ENCODE peak calls at places on chromosomes 16 and 17, in five cellular contexts. C is neural progenitor cell, T is fibroblast of lung, O is K562, F is keratinocyte. X is an unnamed sample.

GRCh38 chr17:46772879-46773620 is 45.4 kb downstream of the WNT3 start:
- DNase-seq in C (no peak), T (no peak), O (no peak), F (no peak), X (no peak)

GRCh38 chr17:33989357-33990148 is 265.5 kb upstream of the CCL2 start:
- DNase-seq in C (no peak), T (no peak), O (no peak), F (no peak), X (no peak)

GRCh38 chr16:68790130-68790761 is 53.1 kb upstream of the TANGO6 start:
- DNase-seq in C (peak; percentile 20), T (peak; percentile 72), O (no peak), F (no peak), X (peak; percentile 52)

GRCh38 chr16:1596516-1596915 is 15.4 kb downstream of the IFT140 start:
- DNase-seq in C (no peak), T (no peak), O (no peak), F (no peak), X (no peak)

GRCh38 chr17:49371178-49371834 is 9.3 kb upstream of the ZNF652 start:
- DNase-seq in C (peak; percentile 47), T (no peak), O (peak; percentile 66), F (no peak), X (peak; percentile 98)

GRCh38 chr16:53480394-53480793 is 22.6 kb downstream of the AKTIP start:
- DNase-seq in C (no peak), T (no peak), O (no peak), F (no peak), X (no peak)

GRCh38 chr17:31497994-31498826 is 106.7 kb downstream of the RAB11FIP4 start:
- DNase-seq in C (no peak), T (no peak), O (peak; percentile 64), F (no peak), X (no peak)

GRCh38 chr16:1940273-1941161 is 2.5 kb downstream of the MSRB1 start:
- DNase-seq in C (no peak), T (no peak), O (no peak), F (no peak), X (no peak)

GRCh38 chr16:10098991-10099390 is 83.2 kb downstream of the GRIN2A start:
- DNase-seq in C (no peak), T (no peak), O (no peak), F (no peak), X (no peak)

GRCh38 chr16:80164881-80165280 is 375.9 kb upstream of the DYNLRB2 start:
- DNase-seq in C (no peak), T (no peak), O (no peak), F (no peak), X (no peak)

GRCh38 chr17:79465011-79466006 is 145.5 kb downstream of the RBFOX3 start:
- DNase-seq in C (no peak), T (no peak), O (no peak), F (no peak), X (no peak)

GRCh38 chr17:38751144-38751802 is 1.3 kb upstream of the PSMB3 start:
- DNase-seq in C (peak; percentile 53), T (no peak), O (no peak), F (no peak), X (no peak)

GRCh38 chr16:67165121-67166034 is 833 bp downstream of the HSF4 start:
- DNase-seq in C (peak; percentile 70), T (no peak), O (no peak), F (no peak), X (peak; percentile 73)

GRCh38 chr17:18070861-18071340 is 16.8 kb upstream of the DRG2 start:
- DNase-seq in C (peak; percentile 49), T (peak; percentile 38), O (peak; percentile 50), F (no peak), X (peak; percentile 19)

GRCh38 chr16:72990003-72990521 is 57.9 kb downstream of the ZFHX3 start:
- DNase-seq in C (peak; percentile 45), T (peak; percentile 88), O (no peak), F (peak; percentile 71), X (peak; percentile 39)

GRCh38 chr16:49856741-49857330 is 924 bp upstream of the ZNF423 start:
- DNase-seq in C (peak; percentile 93), T (peak; percentile 78), O (peak; percentile 68), F (no peak), X (peak; percentile 89)

GRCh38 chr16:66923247-66923851 is 2.0 kb downstream of the RRAD start:
- DNase-seq in C (no peak), T (no peak), O (no peak), F (no peak), X (no peak)

GRCh38 chr17:67359960-67360817 is 6.2 kb downstream of the PSMD12 start:
- DNase-seq in C (peak; percentile 35), T (peak; percentile 45), O (peak; percentile 39), F (no peak), X (peak; percentile 75)

GRCh38 chr16:58510776-58511628 is 4.3 kb upstream of the SETD6 start:
- DNase-seq in C (no peak), T (no peak), O (no peak), F (no peak), X (no peak)

GRCh38 chr17:35489944-35490343 is 41.4 kb upstream of the SLFN13 start:
- DNase-seq in C (no peak), T (no peak), O (no peak), F (no peak), X (peak; percentile 65)

GRCh38 chr17:33521784-33522183 is 228.7 kb upstream of the ASIC2 start:
- DNase-seq in C (peak; percentile 66), T (no peak), O (peak; percentile 60), F (no peak), X (peak; percentile 76)

GRCh38 chr17:57569860-57570259 is 175.2 kb downstream of the CCDC182 start:
- DNase-seq in C (no peak), T (no peak), O (no peak), F (no peak), X (no peak)

GRCh38 chr17:21125862-21126261 is 902 bp upstream of the DHRS7B start:
- DNase-seq in C (no peak), T (no peak), O (no peak), F (no peak), X (no peak)

GRCh38 chr16:70688266-70688742 is 2.5 kb upstream of the MTSS2 start:
- DNase-seq in C (no peak), T (peak; percentile 87), O (no peak), F (no peak), X (peak; percentile 60)

GRCh38 chr16:76035689-76036088 is 241.5 kb upstream of the CNTNAP4 start:
- DNase-seq in C (peak; percentile 37), T (no peak), O (no peak), F (no peak), X (peak; percentile 51)

GRCh38 chr16:74846714-74847113 is 72.1 kb upstream of the FA2H start:
- DNase-seq in C (no peak), T (no peak), O (no peak), F (no peak), X (no peak)

DNA sequence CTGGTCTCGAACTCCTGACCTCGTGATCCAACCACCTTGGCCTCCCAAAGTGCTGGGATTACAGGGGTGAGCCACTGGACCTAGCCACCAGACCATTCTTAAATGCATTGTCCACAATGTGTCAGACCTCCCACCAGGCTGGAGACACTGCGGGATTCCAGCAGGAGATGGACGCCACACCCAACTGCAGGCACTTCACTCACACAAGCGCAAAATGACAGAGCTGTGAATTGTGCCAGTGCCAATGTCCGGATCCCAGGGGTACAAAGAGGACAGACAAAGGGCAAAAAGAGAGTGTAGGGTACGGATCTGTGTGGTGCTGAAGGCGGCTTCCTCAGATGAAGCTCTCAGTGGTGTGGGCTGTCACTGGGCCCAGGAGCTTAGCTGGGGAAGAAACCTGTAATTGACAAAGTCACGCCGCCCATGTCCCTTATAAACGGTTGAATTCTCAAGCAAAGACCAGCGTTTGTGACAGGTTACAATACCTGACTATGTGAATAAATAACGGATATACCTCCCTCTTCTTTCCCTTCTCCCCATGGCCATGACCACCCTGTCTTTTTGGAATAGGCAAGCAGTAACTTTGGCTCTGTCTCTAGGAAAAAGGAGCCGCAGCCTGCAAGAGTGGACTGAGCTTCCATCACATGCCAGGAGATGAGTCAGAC is 40.0 kb downstream of the HS3ST3A1 start:
- DNase-seq in C (no peak), T (no peak), O (no peak), F (no peak), X (no peak)
- H2AFZ ChIP-seq in C (no peak overlapping the region), T (no peak overlapping the region), O (peak overlapping the region; percentile 59), F (no peak overlapping the region), X (no peak overlapping the region)

DNA sequence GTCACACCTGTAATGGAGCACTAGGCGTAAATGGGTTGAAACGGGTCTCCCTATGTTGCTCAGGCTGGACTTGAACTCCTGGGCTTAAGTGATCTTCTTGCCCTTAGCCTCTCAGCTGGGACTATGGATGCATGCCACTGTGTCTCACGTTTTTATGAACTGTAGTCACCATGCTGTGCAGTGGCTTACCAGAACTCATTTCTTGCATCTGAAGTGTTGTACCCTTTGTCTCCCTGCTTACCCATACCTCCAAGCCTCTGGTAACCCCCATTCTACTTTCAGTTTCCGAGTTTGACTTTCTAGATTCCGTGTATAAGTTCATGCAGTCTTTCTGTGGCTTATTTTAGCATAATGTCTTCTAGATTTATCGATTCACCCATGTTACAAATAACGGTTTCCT is 7.7 kb downstream of the PYCARD start:
- DNase-seq in C (no peak), T (no peak), O (no peak), F (no peak), X (no peak)
- H3K36me3 ChIP-seq in C (peaks cover 9% of the 10 kb centered on the region), T (peaks cover 27% of the 10 kb centered on the region), O (peaks cover 72% of the 10 kb centered on the region), F (peaks cover 33% of the 10 kb centered on the region), X (peaks cover 66% of the 10 kb centered on the region)

DNA sequence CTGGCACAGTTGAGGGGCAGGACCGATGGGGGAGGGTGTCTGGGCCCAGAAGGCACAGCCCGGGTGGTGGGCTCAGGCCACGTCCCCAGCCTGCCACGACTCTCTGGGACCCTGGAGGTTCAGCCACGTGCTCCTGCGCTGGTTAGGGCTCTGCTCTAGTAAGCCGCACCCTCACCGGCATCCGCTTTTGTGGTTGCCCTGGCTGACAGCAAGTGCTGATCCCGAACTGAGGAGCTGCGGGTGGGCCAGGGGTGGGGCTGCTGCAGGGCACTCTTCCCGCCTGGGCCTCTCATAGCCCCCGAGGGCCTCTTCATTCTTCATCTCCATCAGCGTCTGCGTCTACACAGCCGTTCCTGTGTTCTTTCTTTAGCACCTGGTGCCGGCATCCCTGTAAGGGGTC is 25.0 kb downstream of the ZFPM1 start:
- DNase-seq in C (no peak), T (no peak), O (no peak), F (no peak), X (no peak)
- H3K4me1 ChIP-seq in C (peaks cover 19% of the 10 kb centered on the region), T (no peaks in the 10 kb centered on the region), O (peaks cover 22% of the 10 kb centered on the region), F (no peaks in the 10 kb centered on the region), X (no peaks in the 10 kb centered on the region)

GRCh38 chr16:47777191-47777590 is 316.1 kb downstream of the PHKB start:
- DNase-seq in C (no peak), T (peak; percentile 50), O (no peak), F (no peak), X (no peak)

GRCh38 chr16:47778106-47778803 is 317.1 kb downstream of the PHKB start:
- DNase-seq in C (no peak), T (no peak), O (no peak), F (no peak), X (peak; percentile 4)

GRCh38 chr16:47774661-47775060 is 313.5 kb downstream of the PHKB start:
- DNase-seq in C (peak; percentile 27), T (peak; percentile 61), O (no peak), F (no peak), X (peak; percentile 55)

GRCh38 chr16:47779201-47780016 is 318.3 kb downstream of the PHKB start:
- DNase-seq in C (no peak), T (peak; percentile 5), O (peak; percentile 52), F (no peak), X (no peak)

DNA sequence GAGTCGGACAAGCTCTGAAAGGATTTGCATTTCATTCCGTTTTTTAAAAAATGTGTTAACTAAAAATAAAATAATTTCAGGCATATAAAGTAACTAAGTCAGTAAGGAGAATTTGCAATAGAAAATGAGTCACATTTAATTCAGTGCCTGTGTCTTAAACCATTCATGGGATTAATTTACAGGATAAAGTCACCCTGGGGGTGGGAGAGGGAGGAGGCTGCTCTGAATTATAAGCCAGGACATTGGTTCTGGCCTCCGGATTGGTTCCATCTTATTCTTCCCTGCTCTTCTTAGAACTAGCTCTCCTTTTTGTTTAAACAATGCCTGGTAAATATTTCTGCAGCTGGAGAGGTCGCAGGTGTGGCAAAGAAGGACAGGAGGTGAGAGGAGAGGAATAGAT is 319.1 kb downstream of the PHKB start:
- DNase-seq in C (no peak), T (no peak), O (no peak), F (no peak), X (no peak)
- H2AFZ ChIP-seq in C (no peak overlapping the region), T (no peak overlapping the region), O (no peak overlapping the region), F (no peak overlapping the region), X (peak overlapping the region; percentile 43)